ENCODE peak calls at places on chromosomes 1 and 21, in five cellular contexts. One of them, this sample, is unnamed.

GRCh38 chr1:41714613-41715389 is 203.9 kb downstream of the HIVEP3 start:
- DNase-seq in heart left ventricle: no peak
- DNase-seq in small intestine: no peak
- DNase-seq in IMR-90: no peak
- DNase-seq in CD8-positive, alpha-beta memory T cell: no peak
- DNase-seq in this sample: no peak

GRCh38 chr1:174883361-174883760 is 116.4 kb upstream of the CACYBP start:
- DNase-seq in CD8-positive, alpha-beta memory T cell: no peak
- DNase-seq in small intestine: no peak
- DNase-seq in IMR-90: peak; percentile 46
- DNase-seq in heart left ventricle: no peak
- DNase-seq in this sample: no peak

GRCh38 chr1:212860713-212861581 is 2.9 kb downstream of the FLVCR1 start:
- DNase-seq in heart left ventricle: no peak
- DNase-seq in small intestine: peak; percentile 24
- DNase-seq in CD8-positive, alpha-beta memory T cell: no peak
- DNase-seq in IMR-90: peak; percentile 52
- DNase-seq in this sample: no peak

GRCh38 chr1:42753070-42753469 is 13.0 kb upstream of the CLDN19 start:
- DNase-seq in heart left ventricle: no peak
- DNase-seq in CD8-positive, alpha-beta memory T cell: no peak
- DNase-seq in small intestine: peak; percentile 16
- DNase-seq in IMR-90: peak; percentile 75
- DNase-seq in this sample: no peak

GRCh38 chr1:207049974-207050391 is 1.0 kb downstream of the YOD1 start:
- DNase-seq in heart left ventricle: no peak
- DNase-seq in small intestine: peak; percentile 78
- DNase-seq in IMR-90: peak; percentile 53
- DNase-seq in CD8-positive, alpha-beta memory T cell: peak; percentile 68
- DNase-seq in this sample: no peak

GRCh38 chr1:243394610-243395490 is 139.0 kb downstream of the SDCCAG8 start:
- DNase-seq in heart left ventricle: no peak
- DNase-seq in IMR-90: no peak
- DNase-seq in small intestine: peak; percentile 5
- DNase-seq in CD8-positive, alpha-beta memory T cell: no peak
- DNase-seq in this sample: no peak

GRCh38 chr1:162903246-162903645 is 42.3 kb upstream of the CCDC190 start:
- DNase-seq in CD8-positive, alpha-beta memory T cell: no peak
- DNase-seq in small intestine: no peak
- DNase-seq in IMR-90: no peak
- DNase-seq in heart left ventricle: no peak
- DNase-seq in this sample: no peak

GRCh38 chr1:13517193-13517812 is 3.5 kb upstream of the LRRC38 start:
- DNase-seq in heart left ventricle: no peak
- DNase-seq in IMR-90: no peak
- DNase-seq in CD8-positive, alpha-beta memory T cell: no peak
- DNase-seq in small intestine: peak; percentile 5
- DNase-seq in this sample: no peak

GRCh38 chr1:8239306-8240023 is 78.4 kb upstream of the SLC45A1 start:
- DNase-seq in CD8-positive, alpha-beta memory T cell: no peak
- DNase-seq in small intestine: peak; percentile 87
- DNase-seq in IMR-90: peak; percentile 39
- DNase-seq in heart left ventricle: no peak
- DNase-seq in this sample: no peak

GRCh38 chr21:14482165-14482564 is 64.0 kb downstream of the SAMSN1 start:
- DNase-seq in CD8-positive, alpha-beta memory T cell: no peak
- DNase-seq in IMR-90: no peak
- DNase-seq in heart left ventricle: no peak
- DNase-seq in small intestine: peak; percentile 38
- DNase-seq in this sample: no peak

GRCh38 chr1:169495050-169495740 is 9.5 kb upstream of the SLC19A2 start:
- DNase-seq in CD8-positive, alpha-beta memory T cell: no peak
- DNase-seq in IMR-90: no peak
- DNase-seq in small intestine: no peak
- DNase-seq in heart left ventricle: no peak
- DNase-seq in this sample: no peak

GRCh38 chr21:33198346-33199135 is 31.2 kb upstream of the IFNAR2 start:
- DNase-seq in IMR-90: peak; percentile 63
- DNase-seq in heart left ventricle: peak; percentile 76
- DNase-seq in CD8-positive, alpha-beta memory T cell: no peak
- DNase-seq in small intestine: no peak
- DNase-seq in this sample: peak; percentile 79

GRCh38 chr1:1235016-1235744 is 3.1 kb downstream of the B3GALT6 start:
- DNase-seq in IMR-90: no peak
- DNase-seq in small intestine: no peak
- DNase-seq in CD8-positive, alpha-beta memory T cell: no peak
- DNase-seq in heart left ventricle: no peak
- DNase-seq in this sample: no peak

GRCh38 chr1:1234180-1234808 is 2.3 kb downstream of the B3GALT6 start:
- DNase-seq in small intestine: no peak
- DNase-seq in IMR-90: no peak
- DNase-seq in CD8-positive, alpha-beta memory T cell: no peak
- DNase-seq in heart left ventricle: no peak
- DNase-seq in this sample: no peak

GRCh38 chr1:1232801-1233566 is 947 bp downstream of the B3GALT6 start:
- DNase-seq in small intestine: no peak
- DNase-seq in CD8-positive, alpha-beta memory T cell: no peak
- DNase-seq in heart left ventricle: no peak
- DNase-seq in IMR-90: no peak
- DNase-seq in this sample: no peak

GRCh38 chr1:1232224-1232800 is at the start of gene B3GALT6:
- DNase-seq in small intestine: no peak
- DNase-seq in CD8-positive, alpha-beta memory T cell: no peak
- DNase-seq in IMR-90: peak; percentile 12
- DNase-seq in heart left ventricle: no peak
- DNase-seq in this sample: no peak

DNA sequence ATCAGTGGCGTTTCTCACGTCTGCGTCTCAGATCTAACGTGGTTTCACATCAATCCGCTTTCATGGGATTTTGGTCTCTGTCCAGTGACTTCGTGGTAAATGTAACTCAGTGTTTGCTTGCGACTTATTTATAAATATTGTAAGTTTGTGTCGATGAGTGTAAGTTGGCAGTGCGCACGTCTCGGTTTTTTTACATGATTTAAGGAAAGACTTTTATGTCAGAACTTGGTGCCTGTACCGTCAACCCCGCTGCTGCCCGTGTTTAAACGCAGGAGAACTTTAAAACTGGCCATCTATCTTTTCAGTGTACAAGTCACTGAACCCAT is 1.5 kb downstream of the B3GALT6 start:
- DNase-seq in IMR-90: no peak
- DNase-seq in small intestine: no peak
- DNase-seq in CD8-positive, alpha-beta memory T cell: no peak
- DNase-seq in heart left ventricle: no peak
- DNase-seq in this sample: no peak
- H3K4me3 ChIP-seq in IMR-90: no peak overlapping the region
- H3K4me3 ChIP-seq in small intestine: no peak overlapping the region
- H3K4me3 ChIP-seq in CD8-positive, alpha-beta memory T cell: no peak overlapping the region
- H3K4me3 ChIP-seq in heart left ventricle: peak overlapping the region; percentile 50
- H3K4me3 ChIP-seq in this sample: no peak overlapping the region

DNA sequence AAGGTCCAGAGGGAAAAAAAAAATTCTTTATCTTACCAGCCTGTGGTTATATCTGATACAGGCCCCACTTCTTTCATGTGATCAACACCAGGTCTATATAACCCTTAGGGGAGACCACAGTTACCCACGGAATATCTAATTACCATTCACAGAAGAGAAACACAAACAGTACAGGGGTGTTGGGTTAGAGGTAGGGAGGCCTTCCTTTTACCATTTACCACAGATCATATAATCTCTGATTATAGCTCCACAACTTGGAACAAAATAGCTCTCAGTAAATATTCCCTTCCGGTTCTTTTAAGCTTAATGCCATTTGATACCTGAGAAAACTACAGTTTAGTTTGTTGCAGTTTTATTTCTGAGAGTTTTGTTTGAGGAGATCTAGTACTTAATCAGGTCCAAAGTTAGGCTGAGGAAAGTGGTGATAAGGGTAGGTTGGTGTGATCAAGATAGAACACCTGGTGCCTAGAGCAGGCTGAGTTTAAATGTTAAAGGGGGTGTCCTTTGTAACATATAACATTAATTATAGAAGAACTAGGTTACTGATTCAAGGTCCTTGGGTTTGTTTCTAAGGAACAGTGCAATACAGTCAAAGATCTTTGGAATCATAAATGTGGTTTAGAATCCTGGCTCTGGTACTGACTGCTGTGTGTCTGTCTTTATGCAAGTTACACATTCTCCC is 14.1 kb downstream of the EPB41 start:
- DNase-seq in heart left ventricle: no peak
- DNase-seq in CD8-positive, alpha-beta memory T cell: no peak
- DNase-seq in IMR-90: no peak
- DNase-seq in small intestine: peak; percentile 65
- DNase-seq in this sample: no peak
- H3K4me1 ChIP-seq in heart left ventricle: peaks cover 25% of the 10 kb centered on the region
- H3K4me1 ChIP-seq in CD8-positive, alpha-beta memory T cell: peaks cover 90% of the 10 kb centered on the region
- H3K4me1 ChIP-seq in IMR-90: peaks cover 5% of the 10 kb centered on the region
- H3K4me1 ChIP-seq in small intestine: peaks cover 8% of the 10 kb centered on the region
- H3K4me1 ChIP-seq in this sample: no peaks in the 10 kb centered on the region

GRCh38 chr1:183011859-183012258 is 11.4 kb upstream of the LAMC1 start:
- DNase-seq in IMR-90: no peak
- DNase-seq in heart left ventricle: no peak
- DNase-seq in CD8-positive, alpha-beta memory T cell: no peak
- DNase-seq in small intestine: no peak
- DNase-seq in this sample: no peak
- H3K27ac ChIP-seq in IMR-90: no peak overlapping the region
- H3K27ac ChIP-seq in heart left ventricle: no peak overlapping the region
- H3K27ac ChIP-seq in CD8-positive, alpha-beta memory T cell: no peak overlapping the region
- H3K27ac ChIP-seq in small intestine: no peak overlapping the region
- H3K27ac ChIP-seq in this sample: no peak overlapping the region

GRCh38 chr1:161177112-161177935 is at the start of gene B4GALT3:
- DNase-seq in heart left ventricle: peak; percentile 92
- DNase-seq in IMR-90: peak; percentile 65
- DNase-seq in CD8-positive, alpha-beta memory T cell: peak; percentile 93
- DNase-seq in small intestine: peak; percentile 83
- DNase-seq in this sample: peak; percentile 92

GRCh38 chr1:161179698-161180097 is 2.4 kb upstream of the B4GALT3 start:
- DNase-seq in small intestine: no peak
- DNase-seq in IMR-90: no peak
- DNase-seq in heart left ventricle: no peak
- DNase-seq in CD8-positive, alpha-beta memory T cell: no peak
- DNase-seq in this sample: no peak

GRCh38 chr1:161176468-161177111 is 717 bp downstream of the B4GALT3 start:
- DNase-seq in IMR-90: no peak
- DNase-seq in CD8-positive, alpha-beta memory T cell: no peak
- DNase-seq in small intestine: no peak
- DNase-seq in heart left ventricle: peak; percentile 20
- DNase-seq in this sample: peak; percentile 41

GRCh38 chr1:161175771-161176453 is 1.4 kb downstream of the B4GALT3 start:
- DNase-seq in heart left ventricle: peak; percentile 10
- DNase-seq in IMR-90: no peak
- DNase-seq in CD8-positive, alpha-beta memory T cell: no peak
- DNase-seq in small intestine: no peak
- DNase-seq in this sample: peak; percentile 40

DNA sequence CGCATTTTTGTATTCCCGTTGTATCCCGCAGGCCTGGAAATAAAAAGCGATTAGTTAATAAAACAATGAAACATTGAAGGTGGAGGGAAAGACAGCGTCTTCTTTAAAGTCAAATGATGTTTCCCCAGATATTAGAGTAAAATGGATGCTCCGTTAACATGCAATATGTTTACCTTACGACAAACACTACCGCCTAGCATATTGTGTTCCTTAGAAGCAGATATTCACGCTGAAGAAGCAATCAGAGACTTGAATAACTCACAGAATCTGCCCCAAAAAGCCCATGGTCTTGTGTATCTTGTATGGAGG is 583 bp upstream of the B4GALT3 start:
- DNase-seq in small intestine: no peak
- DNase-seq in CD8-positive, alpha-beta memory T cell: no peak
- DNase-seq in heart left ventricle: peak; percentile 1
- DNase-seq in IMR-90: no peak
- DNase-seq in this sample: no peak
- H3K4me3 ChIP-seq in small intestine: peak overlapping the region; percentile 65
- H3K4me3 ChIP-seq in CD8-positive, alpha-beta memory T cell: peak overlapping the region; percentile 98
- H3K4me3 ChIP-seq in heart left ventricle: peak overlapping the region; percentile 77
- H3K4me3 ChIP-seq in IMR-90: peak overlapping the region; percentile 98
- H3K4me3 ChIP-seq in this sample: peak overlapping the region; percentile 53

This sample was measured in aorta.